ENCODE peak calls at places on chromosome 7, in seven cellular contexts. L is IMR-90, A is mesenchymal stem cell, M is H1, D is mesendoderm, K is H9, N is neuronal stem cell. X is an unnamed sample.

GRCh38 chr7:50377356-50377755 is 72.8 kb downstream of the FIGNL1 start:
- DNase-seq in L (no peak), A (no peak), M (no peak), D (no peak), K (no peak), N (no peak), X (no peak)

GRCh38 chr7:17233643-17234397 is 64.6 kb upstream of the AHR start:
- DNase-seq in L (no peak), A (peak; percentile 76), M (no peak), D (peak; percentile 18), K (no peak), N (no peak), X (peak; percentile 2)

GRCh38 chr7:100066953-100067352 is 14.6 kb downstream of the ZNF3 start:
- DNase-seq in L (no peak), A (no peak), M (no peak), D (no peak), K (peak; percentile 36), N (no peak), X (no peak)

GRCh38 chr7:33186187-33186586 is 56.8 kb downstream of the BBS9 start:
- DNase-seq in L (peak; percentile 72), A (peak; percentile 45), M (no peak), D (peak; percentile 83), K (peak; percentile 34), N (no peak), X (no peak)

GRCh38 chr7:103499976-103500375 is 54.0 kb upstream of the SLC26A5 start:
- DNase-seq in L (peak; percentile 52), A (no peak), M (no peak), D (no peak), K (no peak), N (no peak), X (no peak)

GRCh38 chr7:116809636-116810266 is 52.6 kb upstream of the CAPZA2 start:
- DNase-seq in L (peak; percentile 77), A (peak; percentile 69), M (no peak), D (peak; percentile 75), K (no peak), N (peak; percentile 48), X (peak; percentile 89)

GRCh38 chr7:157771-158251 is 34.6 kb upstream of the FAM20C start:
- DNase-seq in L (no peak), A (no peak), M (no peak), D (no peak), K (no peak), N (no peak), X (no peak)

GRCh38 chr7:10156972-10157371 is 816.7 kb upstream of the PHF14 start:
- DNase-seq in L (no peak), A (no peak), M (no peak), D (peak; percentile 28), K (no peak), N (no peak), X (peak; percentile 6)

GRCh38 chr7:71843677-71844076 is 568.5 kb downstream of the CALN1 start:
- DNase-seq in L (no peak), A (no peak), M (no peak), D (peak; percentile 20), K (no peak), N (no peak), X (no peak)

GRCh38 chr7:155556725-155557124 is 10.4 kb upstream of the CNPY1 start:
- DNase-seq in L (no peak), A (no peak), M (no peak), D (no peak), K (no peak), N (no peak), X (no peak)

GRCh38 chr7:100895956-100896742 is 461 bp upstream of the ACHE start:
- DNase-seq in L (no peak), A (no peak), M (peak; percentile 76), D (peak; percentile 88), K (peak; percentile 73), N (no peak), X (no peak)

GRCh38 chr7:33243319-33243881 is 114.0 kb downstream of the BBS9 start:
- DNase-seq in L (peak; percentile 70), A (peak; percentile 61), M (no peak), D (peak; percentile 58), K (no peak), N (peak; percentile 29), X (no peak)

GRCh38 chr7:1159933-1160664 is at the start of gene ZFAND2A:
- DNase-seq in L (peak; percentile 96), A (peak; percentile 98), M (peak; percentile 99), D (peak; percentile 99), K (peak; percentile 98), N (peak; percentile 97), X (peak; percentile 99)

GRCh38 chr7:136058561-136058960 is 81.4 kb upstream of the MTPN start:
- DNase-seq in L (no peak), A (no peak), M (no peak), D (no peak), K (no peak), N (no peak), X (no peak)

GRCh38 chr7:50629238-50629901 is 64.2 kb upstream of the DDC start:
- DNase-seq in L (no peak), A (no peak), M (no peak), D (no peak), K (no peak), N (no peak), X (no peak)

GRCh38 chr7:141586878-141587277 is 35.7 kb downstream of the AGK start:
- DNase-seq in L (no peak), A (peak; percentile 9), M (no peak), D (no peak), K (no peak), N (no peak), X (peak; percentile 65)

GRCh38 chr7:50069613-50070012 is 23.4 kb downstream of the ZPBP start:
- DNase-seq in L (no peak), A (no peak), M (no peak), D (peak; percentile 30), K (peak; percentile 41), N (no peak), X (peak; percentile 24)

GRCh38 chr7:29091722-29092121 is 54.6 kb downstream of the CPVL start:
- DNase-seq in L (no peak), A (peak; percentile 12), M (no peak), D (no peak), K (no peak), N (no peak), X (no peak)

GRCh38 chr7:101302641-101303101 is 18.9 kb downstream of the IFT22 start:
- DNase-seq in L (no peak), A (no peak), M (peak; percentile 70), D (peak; percentile 51), K (peak; percentile 89), N (no peak), X (no peak)

GRCh38 chr7:50676754-50677153 is 105.9 kb downstream of the GRB10 start:
- DNase-seq in L (no peak), A (no peak), M (no peak), D (no peak), K (no peak), N (no peak), X (no peak)

GRCh38 chr7:21261627-21262564 is 166.0 kb upstream of the SP4 start:
- DNase-seq in L (peak; percentile 18), A (peak; percentile 57), M (peak; percentile 62), D (peak; percentile 85), K (peak; percentile 71), N (peak; percentile 31), X (peak; percentile 5)

GRCh38 chr7:12687213-12688171 is at the start of gene ARL4A:
- DNase-seq in L (peak; percentile 98), A (peak; percentile 98), M (peak; percentile 98), D (peak; percentile 98), K (peak; percentile 98), N (peak; percentile 96), X (peak; percentile 99)

GRCh38 chr7:102891693-102892261 is 21.0 kb upstream of the LRRC17 start:
- DNase-seq in L (peak; percentile 89), A (peak; percentile 79), M (no peak), D (no peak), K (no peak), N (no peak), X (no peak)

GRCh38 chr7:104940023-104940710 is 73.8 kb upstream of the KMT2E start:
- DNase-seq in L (no peak), A (no peak), M (peak; percentile 56), D (no peak), K (peak; percentile 42), N (no peak), X (no peak)
- H2BK5ac ChIP-seq in L (no peak overlapping the region), A (no peak overlapping the region), M (no peak overlapping the region), D (no peak overlapping the region), K (no peak overlapping the region), N (no peak overlapping the region), X (no peak overlapping the region)

GRCh38 chr7:94955807-94956206 is 48.4 kb downstream of the PPP1R9A start:
- DNase-seq in L (no peak), A (no peak), M (no peak), D (no peak), K (no peak), N (no peak), X (no peak)

GRCh38 chr7:94962661-94963060 is 55.3 kb downstream of the PPP1R9A start:
- DNase-seq in L (no peak), A (no peak), M (no peak), D (no peak), K (no peak), N (no peak), X (no peak)

GRCh38 chr7:94957041-94957440 is 49.6 kb downstream of the PPP1R9A start:
- DNase-seq in L (no peak), A (no peak), M (no peak), D (no peak), K (no peak), N (no peak), X (no peak)
- H4K8ac ChIP-seq in L (no peak overlapping the region), A (no peak overlapping the region), M (no peak overlapping the region), D (no peak overlapping the region), K (no peak overlapping the region), N (no peak overlapping the region), X (no peak overlapping the region)

DNA sequence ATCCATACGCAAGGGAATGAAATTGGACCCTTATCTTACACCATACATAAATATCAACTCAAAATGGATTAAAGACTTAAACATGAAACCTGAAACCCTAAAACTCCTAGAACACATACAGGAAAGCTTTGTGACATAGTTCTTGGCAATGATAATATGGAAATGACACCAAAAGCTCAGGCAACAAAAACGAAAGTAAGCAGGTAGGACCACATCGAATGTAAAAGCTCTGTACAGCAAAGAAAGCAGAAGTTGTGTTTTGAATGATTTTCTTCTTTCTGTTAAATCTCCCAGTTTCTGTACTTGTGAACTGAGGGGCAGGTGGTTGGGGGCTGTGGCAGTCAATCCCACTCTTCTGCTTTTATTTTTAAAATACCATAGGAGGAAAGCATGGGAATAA is 368.4 kb upstream of the PODXL start:
- DNase-seq in L (no peak), A (no peak), M (no peak), D (no peak), K (no peak), N (no peak), X (no peak)
- H2BK5ac ChIP-seq in L (no peak overlapping the region), A (no peak overlapping the region), M (no peak overlapping the region), D (no peak overlapping the region), K (no peak overlapping the region), N (no peak overlapping the region), X (no peak overlapping the region)

GRCh38 chr7:159269745-159270144 is 125.1 kb upstream of the VIPR2 start:
- DNase-seq in L (no peak), A (no peak), M (no peak), D (no peak), K (no peak), N (no peak), X (no peak)

GRCh38 chr7:159271795-159272194 is 127.1 kb upstream of the VIPR2 start:
- DNase-seq in L (no peak), A (no peak), M (no peak), D (no peak), K (no peak), N (no peak), X (no peak)

DNA sequence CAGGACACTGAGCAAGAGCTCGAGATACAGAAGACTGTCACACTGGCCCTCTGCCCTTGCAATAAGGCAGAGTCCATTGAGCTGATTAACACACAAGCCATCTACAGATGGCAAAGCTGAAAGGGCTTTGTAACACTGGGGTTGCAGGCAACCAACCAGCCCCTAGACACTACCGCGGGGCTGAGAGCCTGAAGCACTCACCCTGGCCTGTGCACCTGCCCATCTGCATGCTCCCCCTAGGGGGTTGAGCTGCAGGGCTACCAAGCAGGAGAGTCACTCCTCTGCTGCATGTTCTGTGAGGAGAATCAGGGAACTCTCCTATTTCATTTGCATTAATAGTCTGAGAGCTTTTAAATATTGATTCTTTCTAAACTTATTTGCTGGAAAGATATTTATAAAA is 128.1 kb upstream of the VIPR2 start:
- DNase-seq in L (no peak), A (no peak), M (no peak), D (no peak), K (peak; percentile 27), N (no peak), X (no peak)
- H4K8ac ChIP-seq in L (no peak overlapping the region), A (no peak overlapping the region), M (no peak overlapping the region), D (no peak overlapping the region), K (no peak overlapping the region), N (no peak overlapping the region), X (no peak overlapping the region)